ENCODE peak calls at places on chromosomes 12 and 14, in five cellular contexts. R is GM12878, N is uterus, F is body of pancreas, X is GM12891. W is an unnamed sample.

GRCh38 chr14:65787461-65787860 is 374.9 kb downstream of the FUT8 start:
- DNase-seq in R (no peak), N (no peak), F (no peak), X (no peak), W (no peak)

GRCh38 chr12:80242341-80242740 is 143.0 kb downstream of the OTOGL start:
- DNase-seq in R (no peak), N (no peak), F (no peak), X (no peak), W (no peak)

GRCh38 chr12:116498471-116498870 is 60.7 kb upstream of the MAP1LC3B2 start:
- DNase-seq in R (no peak), N (no peak), F (no peak), X (no peak), W (no peak)

GRCh38 chr14:91394105-91395081 is 23.2 kb downstream of the CCDC88C start:
- DNase-seq in R (no peak), N (no peak), F (no peak), X (no peak), W (no peak)

GRCh38 chr14:32078030-32078793 is 1.1 kb downstream of the ARHGAP5 start:
- DNase-seq in R (no peak), N (peak), F (peak), X (no peak), W (peak)

GRCh38 chr12:104219361-104219892 is 3.8 kb downstream of the TXNRD1 start:
- DNase-seq in R (no peak), N (peak), F (no peak), X (no peak), W (peak)

GRCh38 chr12:50589650-50590435 is 85.1 kb downstream of the DIP2B start:
- DNase-seq in R (no peak), N (no peak), F (no peak), X (no peak), W (no peak)

GRCh38 chr12:8038659-8039114 is 6.2 kb downstream of the FOXJ2 start:
- DNase-seq in R (no peak), N (no peak), F (peak), X (no peak), W (peak)

GRCh38 chr14:54135804-54136280 is 179.2 kb upstream of the BMP4 start:
- DNase-seq in R (no peak), N (no peak), F (no peak), X (no peak), W (no peak)

GRCh38 chr12:26334621-26335124 is 139.3 kb downstream of the SSPN start:
- DNase-seq in R (no peak), N (no peak), F (no peak), X (no peak), W (no peak)

GRCh38 chr14:67359319-67359774 is 257 bp downstream of the ATP6V1D start:
- DNase-seq in R (no peak), N (no peak), F (peak), X (no peak), W (no peak)

GRCh38 chr12:75913502-75914110 is 118.0 kb downstream of the PHLDA1 start:
- DNase-seq in R (no peak), N (no peak), F (peak), X (no peak), W (no peak)

GRCh38 chr14:44453433-44454171 is 53.5 kb downstream of the FSCB start:
- DNase-seq in R (no peak), N (no peak), F (no peak), X (no peak), W (no peak)

GRCh38 chr12:127161466-127161865 is 1105.5 kb upstream of the TMEM132C start:
- DNase-seq in R (no peak), N (no peak), F (no peak), X (no peak), W (no peak)

GRCh38 chr12:28802706-28803438 is 346.2 kb upstream of the FAR2 start:
- DNase-seq in R (no peak), N (no peak), F (no peak), X (no peak), W (no peak)

GRCh38 chr12:91178801-91179200 is 3.8 kb downstream of the DCN start:
- DNase-seq in R (no peak), N (no peak), F (no peak), X (no peak), W (no peak)

GRCh38 chr12:119151445-119151844 is 27.3 kb upstream of the HSPB8 start:
- DNase-seq in R (no peak), N (no peak), F (no peak), X (no peak), W (no peak)

GRCh38 chr12:41917181-41917580 is 227.5 kb downstream of the GXYLT1 start:
- DNase-seq in R (no peak), N (no peak), F (no peak), X (no peak), W (no peak)
- TF ChIP-seq POLR2A in R (no peak), N (no peak), F (no peak), X (no peak), W (no peak)

GRCh38 chr12:124369055-124369900 is 74.4 kb downstream of the RFLNA start:
- DNase-seq in R (no peak), N (peak), F (peak), X (no peak), W (peak)
- TF ChIP-seq POLR2A in R (no peak), N (no peak), F (no peak), X (no peak), W (no peak)

GRCh38 chr12:56299853-56300643 is at the start of gene CS:
- DNase-seq in R (peak), N (peak), F (peak), X (peak), W (peak)
- TF ChIP-seq POLR2A in R (peak), N (peak), F (peak), X (peak), W (no peak)

GRCh38 chr14:23567186-23568020 is at the start of gene AP1G2:
- DNase-seq in R (peak), N (peak), F (peak), X (peak), W (peak)

GRCh38 chr14:23568021-23568599 is 519 bp upstream of the AP1G2 start:
- DNase-seq in R (no peak), N (no peak), F (no peak), X (no peak), W (no peak)

GRCh38 chr14:23568600-23569310 is 1.2 kb upstream of the AP1G2 start:
- DNase-seq in R (no peak), N (peak), F (no peak), X (no peak), W (no peak)

GRCh38 chr14:23570806-23571483 is 3.4 kb upstream of the AP1G2 start:
- DNase-seq in R (no peak), N (peak), F (no peak), X (no peak), W (no peak)

DNA sequence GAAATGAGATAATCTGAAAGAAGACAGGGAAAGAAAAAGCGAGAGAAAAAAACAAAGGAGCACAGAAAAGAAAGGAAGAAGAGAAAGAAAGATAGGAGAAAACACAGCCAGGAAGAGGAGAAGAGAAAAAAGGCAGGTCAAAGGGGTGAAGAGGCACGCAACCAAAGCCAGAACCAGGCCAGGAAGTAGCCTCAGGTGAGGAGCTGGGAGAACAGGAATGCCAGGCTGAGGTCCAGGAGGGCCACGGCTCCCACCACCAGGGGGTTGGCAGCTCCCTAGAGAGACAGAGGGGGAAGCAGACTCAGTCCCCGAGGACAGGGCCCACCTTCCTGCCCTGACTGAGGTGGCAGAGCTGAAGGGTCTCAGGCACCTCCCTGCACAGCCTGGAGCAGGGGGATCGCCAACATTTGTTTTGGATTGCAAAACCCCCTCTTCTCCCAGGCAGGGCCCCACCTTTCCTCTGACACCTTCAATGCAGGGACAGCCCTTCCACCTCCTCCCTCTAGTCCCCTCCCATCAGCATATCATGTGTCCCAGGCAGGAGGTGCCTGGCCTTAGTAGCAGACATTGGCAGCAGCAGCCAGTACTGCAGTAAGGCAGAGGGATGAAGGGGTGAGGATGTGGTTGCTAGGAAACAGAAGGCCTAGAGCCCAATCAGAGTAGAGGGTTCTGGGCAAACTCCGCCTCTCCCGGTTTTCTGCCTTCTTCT is 2.0 kb upstream of the AP1G2 start:
- DNase-seq in R (no peak), N (peak), F (no peak), X (no peak), W (no peak)
- TF ChIP-seq POLR2A in R (no peak), N (no peak), F (no peak), X (no peak), W (no peak)

DNA sequence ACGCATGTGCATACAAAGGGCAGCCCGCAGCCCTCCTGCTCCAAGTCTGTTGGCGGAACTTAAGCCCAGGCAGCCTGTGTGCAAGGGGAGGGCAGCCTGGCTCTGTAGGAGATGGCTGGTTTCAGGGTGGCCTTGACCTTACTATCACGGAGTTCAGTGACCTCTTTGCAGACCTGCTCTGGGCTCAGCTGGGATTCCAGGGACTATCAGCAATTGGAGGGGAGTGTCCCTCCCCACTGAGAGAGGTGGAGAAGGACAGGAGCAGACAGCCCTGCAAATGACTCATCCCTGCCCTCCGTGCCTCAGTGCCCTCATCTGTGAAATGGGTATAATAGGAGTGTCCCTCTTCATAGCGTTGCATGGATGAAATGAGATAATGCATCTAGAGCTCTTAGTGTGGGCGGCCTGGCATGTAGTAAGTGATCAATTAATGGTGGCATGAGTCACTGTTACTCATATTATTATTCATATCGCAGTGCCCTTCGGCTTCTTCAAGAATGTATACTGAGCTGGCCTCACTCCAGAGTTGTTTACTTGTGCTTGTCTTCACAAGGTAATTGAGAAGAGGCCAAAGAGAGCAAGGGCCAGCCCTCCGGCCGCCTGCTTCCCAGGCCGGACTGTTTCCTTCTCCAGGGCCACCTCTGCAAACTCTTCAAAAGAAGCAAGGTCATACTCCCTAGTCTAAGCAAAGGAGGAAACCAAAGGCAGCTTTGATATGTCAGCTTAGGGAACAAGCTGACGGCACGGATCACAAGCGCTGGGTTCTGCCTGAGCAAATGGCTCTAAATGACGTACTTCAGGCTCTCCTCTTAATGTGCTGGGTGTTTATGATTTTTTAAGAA is 66.0 kb upstream of the DLK1 start:
- DNase-seq in R (no peak), N (no peak), F (no peak), X (no peak), W (peak)
- TF ChIP-seq POLR2A in R (no peak), N (no peak), F (no peak), X (no peak), W (no peak)

GRCh38 chr12:47165934-47166333 is 86.2 kb upstream of the AMIGO2 start:
- DNase-seq in R (no peak), N (peak), F (peak), X (no peak), W (peak)
- TF ChIP-seq POLR2A in R (no peak), N (no peak), F (no peak), X (no peak), W (no peak)

W was measured in testis.